ENCODE peak calls at places on chromosomes 12 and 14, in ten cellular contexts. One of them, this sample, is unnamed.
A peak's percentile ranks its signal among the peaks of the same experiment; 100 is the strongest.

GRCh38 chr14:102052522-102052921 is 34.3 kb downstream of the HSP90AA1 start:
- DNase-seq in GM23338: no peak
- DNase-seq in fibroblast of lung: no peak
- DNase-seq in tibial artery: no peak
- DNase-seq in fibroblast of the aortic adventitia: no peak
- DNase-seq in endothelial cell: no peak
- DNase-seq in uterus: no peak
- DNase-seq in dorsolateral prefrontal cortex: no peak
- DNase-seq in GM06990: no peak
- DNase-seq in astrocyte of the spinal cord: no peak
- DNase-seq in this sample: no peak

GRCh38 chr12:117172168-117172567 is 18.1 kb downstream of the FBXO21 start:
- DNase-seq in GM23338: no peak
- DNase-seq in fibroblast of lung: no peak
- DNase-seq in tibial artery: no peak
- DNase-seq in fibroblast of the aortic adventitia: no peak
- DNase-seq in endothelial cell: no peak
- DNase-seq in uterus: no peak
- DNase-seq in dorsolateral prefrontal cortex: no peak
- DNase-seq in GM06990: no peak
- DNase-seq in astrocyte of the spinal cord: no peak
- DNase-seq in this sample: no peak

GRCh38 chr14:54881235-54881760 is 21.3 kb downstream of the GCH1 start:
- DNase-seq in GM23338: no peak
- DNase-seq in fibroblast of lung: peak; percentile 66
- DNase-seq in tibial artery: no peak
- DNase-seq in fibroblast of the aortic adventitia: peak; percentile 73
- DNase-seq in endothelial cell: no peak
- DNase-seq in uterus: no peak
- DNase-seq in dorsolateral prefrontal cortex: no peak
- DNase-seq in GM06990: peak; percentile 67
- DNase-seq in astrocyte of the spinal cord: peak; percentile 59
- DNase-seq in this sample: peak; percentile 41

GRCh38 chr12:84186433-84186832 is 726.2 kb downstream of the SLC6A15 start:
- DNase-seq in GM23338: no peak
- DNase-seq in fibroblast of lung: no peak
- DNase-seq in tibial artery: no peak
- DNase-seq in fibroblast of the aortic adventitia: no peak
- DNase-seq in endothelial cell: no peak
- DNase-seq in uterus: no peak
- DNase-seq in dorsolateral prefrontal cortex: no peak
- DNase-seq in GM06990: no peak
- DNase-seq in astrocyte of the spinal cord: no peak
- DNase-seq in this sample: no peak

GRCh38 chr12:124686001-124686884 is 118.8 kb upstream of the NCOR2 start:
- DNase-seq in GM23338: no peak
- DNase-seq in fibroblast of lung: peak; percentile 84
- DNase-seq in tibial artery: no peak
- DNase-seq in fibroblast of the aortic adventitia: peak; percentile 64
- DNase-seq in endothelial cell: no peak
- DNase-seq in uterus: no peak
- DNase-seq in dorsolateral prefrontal cortex: no peak
- DNase-seq in GM06990: no peak
- DNase-seq in astrocyte of the spinal cord: peak; percentile 72
- DNase-seq in this sample: no peak

GRCh38 chr14:99636487-99636886 is 8.4 kb upstream of the HHIPL1 start:
- DNase-seq in GM23338: no peak
- DNase-seq in fibroblast of lung: no peak
- DNase-seq in tibial artery: no peak
- DNase-seq in fibroblast of the aortic adventitia: no peak
- DNase-seq in endothelial cell: no peak
- DNase-seq in uterus: no peak
- DNase-seq in dorsolateral prefrontal cortex: no peak
- DNase-seq in GM06990: no peak
- DNase-seq in astrocyte of the spinal cord: no peak
- DNase-seq in this sample: no peak

GRCh38 chr14:69539631-69540410 is 34.9 kb downstream of the CCDC177 start:
- DNase-seq in GM23338: no peak
- DNase-seq in fibroblast of lung: peak; percentile 15
- DNase-seq in tibial artery: peak; percentile 73
- DNase-seq in fibroblast of the aortic adventitia: peak; percentile 85
- DNase-seq in endothelial cell: no peak
- DNase-seq in uterus: no peak
- DNase-seq in dorsolateral prefrontal cortex: no peak
- DNase-seq in GM06990: no peak
- DNase-seq in astrocyte of the spinal cord: peak; percentile 22
- DNase-seq in this sample: no peak

GRCh38 chr12:122244565-122245371 is 18.9 kb upstream of the DIABLO start:
- DNase-seq in GM23338: no peak
- DNase-seq in fibroblast of lung: no peak
- DNase-seq in tibial artery: no peak
- DNase-seq in fibroblast of the aortic adventitia: no peak
- DNase-seq in endothelial cell: no peak
- DNase-seq in uterus: no peak
- DNase-seq in dorsolateral prefrontal cortex: no peak
- DNase-seq in GM06990: no peak
- DNase-seq in astrocyte of the spinal cord: no peak
- DNase-seq in this sample: no peak

GRCh38 chr12:51132693-51133092 is 40.2 kb downstream of the TFCP2 start:
- DNase-seq in GM23338: no peak
- DNase-seq in fibroblast of lung: peak; percentile 22
- DNase-seq in tibial artery: no peak
- DNase-seq in fibroblast of the aortic adventitia: no peak
- DNase-seq in endothelial cell: no peak
- DNase-seq in uterus: no peak
- DNase-seq in dorsolateral prefrontal cortex: no peak
- DNase-seq in GM06990: no peak
- DNase-seq in astrocyte of the spinal cord: no peak
- DNase-seq in this sample: no peak

GRCh38 chr12:127241056-127241830 is 1025.7 kb upstream of the TMEM132C start:
- DNase-seq in GM23338: no peak
- DNase-seq in fibroblast of lung: peak; percentile 89
- DNase-seq in tibial artery: no peak
- DNase-seq in fibroblast of the aortic adventitia: peak; percentile 46
- DNase-seq in endothelial cell: no peak
- DNase-seq in uterus: no peak
- DNase-seq in dorsolateral prefrontal cortex: no peak
- DNase-seq in GM06990: no peak
- DNase-seq in astrocyte of the spinal cord: no peak
- DNase-seq in this sample: no peak

DNA sequence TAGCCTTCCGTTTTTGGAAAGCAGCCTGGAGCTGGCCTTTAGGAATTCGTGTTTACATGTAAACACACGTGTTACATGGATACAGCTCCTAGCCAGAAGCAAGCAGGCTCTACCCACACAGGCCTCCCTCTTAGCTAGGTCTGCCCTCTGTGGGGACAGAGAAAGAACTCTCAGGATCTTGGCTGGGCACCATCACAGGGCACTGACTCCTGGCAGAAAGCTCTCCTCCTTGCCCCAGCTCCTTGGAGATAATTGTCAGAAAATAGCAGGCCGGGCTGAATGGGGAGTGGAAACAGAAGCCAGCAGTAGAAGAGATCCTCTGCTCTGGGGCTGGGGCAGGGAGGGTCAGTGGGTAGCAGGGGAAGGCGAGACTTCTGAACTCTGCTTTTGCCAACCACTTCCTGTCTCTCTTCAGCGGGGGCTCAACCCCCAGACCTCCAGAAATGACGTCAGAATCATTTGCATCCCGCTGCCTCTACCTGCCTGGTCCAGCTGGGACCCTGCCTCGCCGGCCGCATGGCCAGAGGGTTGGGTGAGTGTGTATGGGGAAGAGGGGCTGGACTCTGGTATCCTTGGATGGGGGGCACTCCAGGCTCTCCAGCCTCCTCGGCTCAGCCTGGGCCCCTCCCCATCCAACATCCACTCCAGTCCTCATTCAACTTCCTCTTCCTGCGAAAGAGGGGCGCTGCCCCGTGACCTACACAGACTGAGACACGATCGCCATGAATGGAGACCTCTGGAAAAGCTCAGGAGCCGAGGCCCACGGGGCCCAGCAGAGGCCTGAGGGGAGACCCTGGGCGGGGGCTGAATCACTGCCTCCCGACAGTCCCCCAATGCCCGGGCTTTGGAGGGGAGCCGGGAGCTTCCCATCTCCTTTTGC is 650 bp upstream of the HOXC4 start:
- DNase-seq in GM23338: no peak
- DNase-seq in fibroblast of lung: no peak
- DNase-seq in tibial artery: no peak
- DNase-seq in fibroblast of the aortic adventitia: no peak
- DNase-seq in endothelial cell: no peak
- DNase-seq in uterus: no peak
- DNase-seq in dorsolateral prefrontal cortex: no peak
- DNase-seq in GM06990: peak; percentile 84
- DNase-seq in astrocyte of the spinal cord: peak; percentile 67
- DNase-seq in this sample: peak; percentile 81
- TF ChIP-seq CTCF in GM23338: no peak
- TF ChIP-seq CTCF in fibroblast of lung: no peak
- TF ChIP-seq CTCF in tibial artery: no peak
- TF ChIP-seq CTCF in fibroblast of the aortic adventitia: no peak
- TF ChIP-seq CTCF in endothelial cell: no peak
- TF ChIP-seq CTCF in uterus: no peak
- TF ChIP-seq CTCF in dorsolateral prefrontal cortex: no peak
- TF ChIP-seq CTCF in GM06990: no peak
- TF ChIP-seq CTCF in astrocyte of the spinal cord: no peak
- TF ChIP-seq CTCF in this sample: no peak

GRCh38 chr12:17875230-17875629 is 214.8 kb downstream of the RERGL start:
- DNase-seq in GM23338: no peak
- DNase-seq in fibroblast of lung: no peak
- DNase-seq in tibial artery: no peak
- DNase-seq in fibroblast of the aortic adventitia: no peak
- DNase-seq in endothelial cell: no peak
- DNase-seq in uterus: no peak
- DNase-seq in dorsolateral prefrontal cortex: no peak
- DNase-seq in GM06990: no peak
- DNase-seq in astrocyte of the spinal cord: no peak
- DNase-seq in this sample: no peak
- TF ChIP-seq CTCF in GM23338: no peak
- TF ChIP-seq CTCF in fibroblast of lung: no peak
- TF ChIP-seq CTCF in tibial artery: no peak
- TF ChIP-seq CTCF in fibroblast of the aortic adventitia: no peak
- TF ChIP-seq CTCF in endothelial cell: no peak
- TF ChIP-seq CTCF in uterus: no peak
- TF ChIP-seq CTCF in dorsolateral prefrontal cortex: no peak
- TF ChIP-seq CTCF in GM06990: no peak
- TF ChIP-seq CTCF in astrocyte of the spinal cord: no peak
- TF ChIP-seq CTCF in this sample: no peak

GRCh38 chr14:26917086-26917485 is 319.3 kb upstream of the NOVA1 start:
- DNase-seq in GM23338: peak; percentile 66
- DNase-seq in fibroblast of lung: peak; percentile 28
- DNase-seq in tibial artery: no peak
- DNase-seq in fibroblast of the aortic adventitia: peak; percentile 72
- DNase-seq in endothelial cell: no peak
- DNase-seq in uterus: no peak
- DNase-seq in dorsolateral prefrontal cortex: no peak
- DNase-seq in GM06990: no peak
- DNase-seq in astrocyte of the spinal cord: peak; percentile 47
- DNase-seq in this sample: no peak
- TF ChIP-seq CTCF in GM23338: peak; percentile 67
- TF ChIP-seq CTCF in fibroblast of lung: peak; percentile 53
- TF ChIP-seq CTCF in tibial artery: peak; percentile 38
- TF ChIP-seq CTCF in fibroblast of the aortic adventitia: peak; percentile 61
- TF ChIP-seq CTCF in endothelial cell: peak; percentile 38
- TF ChIP-seq CTCF in uterus: peak; percentile 6
- TF ChIP-seq CTCF in dorsolateral prefrontal cortex: peak; percentile 23
- TF ChIP-seq CTCF in GM06990: no peak
- TF ChIP-seq CTCF in astrocyte of the spinal cord: peak; percentile 57
- TF ChIP-seq CTCF in this sample: no peak

GRCh38 chr14:23362200-23362599 is 2.8 kb downstream of the EFS start:
- DNase-seq in GM23338: peak; percentile 49
- DNase-seq in fibroblast of lung: peak; percentile 34
- DNase-seq in tibial artery: no peak
- DNase-seq in fibroblast of the aortic adventitia: peak; percentile 10
- DNase-seq in endothelial cell: no peak
- DNase-seq in uterus: no peak
- DNase-seq in dorsolateral prefrontal cortex: no peak
- DNase-seq in GM06990: no peak
- DNase-seq in astrocyte of the spinal cord: peak; percentile 14
- DNase-seq in this sample: no peak
- TF ChIP-seq CTCF in GM23338: peak; percentile 32
- TF ChIP-seq CTCF in fibroblast of lung: peak; percentile 32
- TF ChIP-seq CTCF in tibial artery: no peak
- TF ChIP-seq CTCF in fibroblast of the aortic adventitia: peak; percentile 15
- TF ChIP-seq CTCF in endothelial cell: no peak
- TF ChIP-seq CTCF in uterus: no peak
- TF ChIP-seq CTCF in dorsolateral prefrontal cortex: peak; percentile 31
- TF ChIP-seq CTCF in GM06990: no peak
- TF ChIP-seq CTCF in astrocyte of the spinal cord: peak; percentile 31
- TF ChIP-seq CTCF in this sample: no peak

GRCh38 chr12:71134405-71134804 is 23.4 kb downstream of the TSPAN8 start:
- DNase-seq in GM23338: no peak
- DNase-seq in fibroblast of lung: no peak
- DNase-seq in tibial artery: no peak
- DNase-seq in fibroblast of the aortic adventitia: peak; percentile 33
- DNase-seq in endothelial cell: no peak
- DNase-seq in uterus: no peak
- DNase-seq in dorsolateral prefrontal cortex: no peak
- DNase-seq in GM06990: no peak
- DNase-seq in astrocyte of the spinal cord: no peak
- DNase-seq in this sample: no peak

GRCh38 chr12:71138011-71138410 is 19.8 kb downstream of the TSPAN8 start:
- DNase-seq in GM23338: peak; percentile 16
- DNase-seq in fibroblast of lung: no peak
- DNase-seq in tibial artery: no peak
- DNase-seq in fibroblast of the aortic adventitia: no peak
- DNase-seq in endothelial cell: no peak
- DNase-seq in uterus: no peak
- DNase-seq in dorsolateral prefrontal cortex: no peak
- DNase-seq in GM06990: no peak
- DNase-seq in astrocyte of the spinal cord: no peak
- DNase-seq in this sample: no peak

GRCh38 chr12:71135812-71136176 is 22.0 kb downstream of the TSPAN8 start:
- DNase-seq in GM23338: peak; percentile 26
- DNase-seq in fibroblast of lung: no peak
- DNase-seq in tibial artery: no peak
- DNase-seq in fibroblast of the aortic adventitia: no peak
- DNase-seq in endothelial cell: no peak
- DNase-seq in uterus: no peak
- DNase-seq in dorsolateral prefrontal cortex: no peak
- DNase-seq in GM06990: no peak
- DNase-seq in astrocyte of the spinal cord: no peak
- DNase-seq in this sample: no peak

GRCh38 chr12:71139153-71139735 is 18.6 kb downstream of the TSPAN8 start:
- DNase-seq in GM23338: no peak
- DNase-seq in fibroblast of lung: no peak
- DNase-seq in tibial artery: no peak
- DNase-seq in fibroblast of the aortic adventitia: no peak
- DNase-seq in endothelial cell: no peak
- DNase-seq in uterus: no peak
- DNase-seq in dorsolateral prefrontal cortex: no peak
- DNase-seq in GM06990: no peak
- DNase-seq in astrocyte of the spinal cord: no peak
- DNase-seq in this sample: no peak

GRCh38 chr12:71135077-71135811 is 22.6 kb downstream of the TSPAN8 start:
- DNase-seq in GM23338: no peak
- DNase-seq in fibroblast of lung: no peak
- DNase-seq in tibial artery: no peak
- DNase-seq in fibroblast of the aortic adventitia: no peak
- DNase-seq in endothelial cell: no peak
- DNase-seq in uterus: no peak
- DNase-seq in dorsolateral prefrontal cortex: no peak
- DNase-seq in GM06990: no peak
- DNase-seq in astrocyte of the spinal cord: no peak
- DNase-seq in this sample: no peak
- TF ChIP-seq CTCF in GM23338: no peak
- TF ChIP-seq CTCF in fibroblast of lung: no peak
- TF ChIP-seq CTCF in tibial artery: no peak
- TF ChIP-seq CTCF in fibroblast of the aortic adventitia: no peak
- TF ChIP-seq CTCF in endothelial cell: no peak
- TF ChIP-seq CTCF in uterus: no peak
- TF ChIP-seq CTCF in dorsolateral prefrontal cortex: no peak
- TF ChIP-seq CTCF in GM06990: no peak
- TF ChIP-seq CTCF in astrocyte of the spinal cord: no peak
- TF ChIP-seq CTCF in this sample: no peak

GRCh38 chr12:53981652-53982565 is 3.0 kb upstream of the HOXC10 start:
- DNase-seq in GM23338: peak; percentile 64
- DNase-seq in fibroblast of lung: no peak
- DNase-seq in tibial artery: no peak
- DNase-seq in fibroblast of the aortic adventitia: no peak
- DNase-seq in endothelial cell: no peak
- DNase-seq in uterus: no peak
- DNase-seq in dorsolateral prefrontal cortex: no peak
- DNase-seq in GM06990: no peak
- DNase-seq in astrocyte of the spinal cord: no peak
- DNase-seq in this sample: no peak
- TF ChIP-seq CTCF in GM23338: no peak
- TF ChIP-seq CTCF in fibroblast of lung: no peak
- TF ChIP-seq CTCF in tibial artery: no peak
- TF ChIP-seq CTCF in fibroblast of the aortic adventitia: no peak
- TF ChIP-seq CTCF in endothelial cell: no peak
- TF ChIP-seq CTCF in uterus: no peak
- TF ChIP-seq CTCF in dorsolateral prefrontal cortex: no peak
- TF ChIP-seq CTCF in GM06990: peak; percentile 21
- TF ChIP-seq CTCF in astrocyte of the spinal cord: no peak
- TF ChIP-seq CTCF in this sample: no peak